ENCODE peak calls at places on chromosomes 13 and 19, in eight cellular contexts. One of them, this sample, is unnamed.
A peak's percentile ranks its signal among the peaks of the same experiment; 100 is the strongest.

GRCh38 chr19:7589822-7590221 is 5.8 kb upstream of the CAMSAP3 start:
- DNase-seq in suprapubic skin: no peak
- DNase-seq in transverse colon: no peak
- DNase-seq in stomach: no peak
- DNase-seq in breast epithelium: no peak
- DNase-seq in K562: no peak
- DNase-seq in GM23338: no peak
- DNase-seq in spleen: no peak
- DNase-seq in this sample: no peak

GRCh38 chr13:47794963-47795362 is 206.1 kb downstream of the SUCLA2 start:
- DNase-seq in suprapubic skin: no peak
- DNase-seq in transverse colon: no peak
- DNase-seq in stomach: no peak
- DNase-seq in breast epithelium: no peak
- DNase-seq in K562: no peak
- DNase-seq in GM23338: peak; percentile 74
- DNase-seq in spleen: no peak
- DNase-seq in this sample: no peak

GRCh38 chr13:29679357-29680050 is 84.0 kb upstream of the SLC7A1 start:
- DNase-seq in suprapubic skin: no peak
- DNase-seq in transverse colon: peak; percentile 38
- DNase-seq in stomach: peak; percentile 46
- DNase-seq in breast epithelium: no peak
- DNase-seq in K562: no peak
- DNase-seq in GM23338: no peak
- DNase-seq in spleen: peak; percentile 80
- DNase-seq in this sample: no peak

GRCh38 chr13:36820222-36820621 is 1.2 kb downstream of the RFXAP start:
- DNase-seq in suprapubic skin: no peak
- DNase-seq in transverse colon: no peak
- DNase-seq in stomach: no peak
- DNase-seq in breast epithelium: no peak
- DNase-seq in K562: no peak
- DNase-seq in GM23338: no peak
- DNase-seq in spleen: no peak
- DNase-seq in this sample: no peak

GRCh38 chr13:21050288-21051197 is 10.8 kb downstream of the LATS2 start:
- DNase-seq in suprapubic skin: no peak
- DNase-seq in transverse colon: no peak
- DNase-seq in stomach: no peak
- DNase-seq in breast epithelium: no peak
- DNase-seq in K562: no peak
- DNase-seq in GM23338: no peak
- DNase-seq in spleen: no peak
- DNase-seq in this sample: no peak

GRCh38 chr19:29523568-29523967 is 2.2 kb upstream of the VSTM2B start:
- DNase-seq in suprapubic skin: no peak
- DNase-seq in transverse colon: no peak
- DNase-seq in stomach: no peak
- DNase-seq in breast epithelium: no peak
- DNase-seq in K562: no peak
- DNase-seq in GM23338: no peak
- DNase-seq in spleen: peak; percentile 25
- DNase-seq in this sample: no peak

GRCh38 chr13:50230365-50230978 is 215.2 kb downstream of the KCNRG start:
- DNase-seq in suprapubic skin: no peak
- DNase-seq in transverse colon: no peak
- DNase-seq in stomach: no peak
- DNase-seq in breast epithelium: no peak
- DNase-seq in K562: no peak
- DNase-seq in GM23338: no peak
- DNase-seq in spleen: no peak
- DNase-seq in this sample: no peak

GRCh38 chr19:7386308-7386707 is 37.6 kb downstream of the ARHGEF18 start:
- DNase-seq in suprapubic skin: no peak
- DNase-seq in transverse colon: no peak
- DNase-seq in stomach: no peak
- DNase-seq in breast epithelium: no peak
- DNase-seq in K562: no peak
- DNase-seq in GM23338: peak; percentile 52
- DNase-seq in spleen: no peak
- DNase-seq in this sample: no peak

GRCh38 chr19:19217110-19217509 is 5.4 kb downstream of the NCAN start:
- DNase-seq in suprapubic skin: no peak
- DNase-seq in transverse colon: no peak
- DNase-seq in stomach: no peak
- DNase-seq in breast epithelium: no peak
- DNase-seq in K562: peak; percentile 70
- DNase-seq in GM23338: peak; percentile 90
- DNase-seq in spleen: no peak
- DNase-seq in this sample: no peak
- TF ChIP-seq CTCF in suprapubic skin: no peak
- TF ChIP-seq CTCF in transverse colon: no peak
- TF ChIP-seq CTCF in stomach: no peak
- TF ChIP-seq CTCF in breast epithelium: no peak
- TF ChIP-seq CTCF in K562: peak; percentile 48
- TF ChIP-seq CTCF in GM23338: peak; percentile 47
- TF ChIP-seq CTCF in spleen: no peak
- TF ChIP-seq CTCF in this sample: no peak

GRCh38 chr19:3658823-3659745 is 32.5 kb upstream of the CACTIN start:
- DNase-seq in suprapubic skin: no peak
- DNase-seq in transverse colon: no peak
- DNase-seq in stomach: no peak
- DNase-seq in breast epithelium: no peak
- DNase-seq in K562: no peak
- DNase-seq in GM23338: no peak
- DNase-seq in spleen: no peak
- DNase-seq in this sample: no peak

GRCh38 chr19:3656073-3656746 is 29.6 kb upstream of the CACTIN start:
- DNase-seq in suprapubic skin: no peak
- DNase-seq in transverse colon: no peak
- DNase-seq in stomach: no peak
- DNase-seq in breast epithelium: no peak
- DNase-seq in K562: no peak
- DNase-seq in GM23338: no peak
- DNase-seq in spleen: no peak
- DNase-seq in this sample: no peak

GRCh38 chr19:3656747-3657394 is 30.3 kb upstream of the CACTIN start:
- DNase-seq in suprapubic skin: no peak
- DNase-seq in transverse colon: no peak
- DNase-seq in stomach: no peak
- DNase-seq in breast epithelium: no peak
- DNase-seq in K562: no peak
- DNase-seq in GM23338: no peak
- DNase-seq in spleen: no peak
- DNase-seq in this sample: no peak

GRCh38 chr19:3658004-3658822 is 31.6 kb upstream of the CACTIN start:
- DNase-seq in suprapubic skin: no peak
- DNase-seq in transverse colon: no peak
- DNase-seq in stomach: peak; percentile 88
- DNase-seq in breast epithelium: peak; percentile 73
- DNase-seq in K562: no peak
- DNase-seq in GM23338: no peak
- DNase-seq in spleen: no peak
- DNase-seq in this sample: no peak

GRCh38 chr19:3657395-3657769 is 30.8 kb upstream of the CACTIN start:
- DNase-seq in suprapubic skin: no peak
- DNase-seq in transverse colon: no peak
- DNase-seq in stomach: no peak
- DNase-seq in breast epithelium: no peak
- DNase-seq in K562: no peak
- DNase-seq in GM23338: no peak
- DNase-seq in spleen: no peak
- DNase-seq in this sample: no peak
- H3K27ac ChIP-seq in suprapubic skin: no peak overlapping the region
- H3K27ac ChIP-seq in transverse colon: no peak overlapping the region
- H3K27ac ChIP-seq in stomach: no peak overlapping the region
- H3K27ac ChIP-seq in breast epithelium: no peak overlapping the region
- H3K27ac ChIP-seq in K562: no peak overlapping the region
- H3K27ac ChIP-seq in GM23338: no peak overlapping the region
- H3K27ac ChIP-seq in spleen: no peak overlapping the region
- H3K27ac ChIP-seq in this sample: no peak overlapping the region

DNA sequence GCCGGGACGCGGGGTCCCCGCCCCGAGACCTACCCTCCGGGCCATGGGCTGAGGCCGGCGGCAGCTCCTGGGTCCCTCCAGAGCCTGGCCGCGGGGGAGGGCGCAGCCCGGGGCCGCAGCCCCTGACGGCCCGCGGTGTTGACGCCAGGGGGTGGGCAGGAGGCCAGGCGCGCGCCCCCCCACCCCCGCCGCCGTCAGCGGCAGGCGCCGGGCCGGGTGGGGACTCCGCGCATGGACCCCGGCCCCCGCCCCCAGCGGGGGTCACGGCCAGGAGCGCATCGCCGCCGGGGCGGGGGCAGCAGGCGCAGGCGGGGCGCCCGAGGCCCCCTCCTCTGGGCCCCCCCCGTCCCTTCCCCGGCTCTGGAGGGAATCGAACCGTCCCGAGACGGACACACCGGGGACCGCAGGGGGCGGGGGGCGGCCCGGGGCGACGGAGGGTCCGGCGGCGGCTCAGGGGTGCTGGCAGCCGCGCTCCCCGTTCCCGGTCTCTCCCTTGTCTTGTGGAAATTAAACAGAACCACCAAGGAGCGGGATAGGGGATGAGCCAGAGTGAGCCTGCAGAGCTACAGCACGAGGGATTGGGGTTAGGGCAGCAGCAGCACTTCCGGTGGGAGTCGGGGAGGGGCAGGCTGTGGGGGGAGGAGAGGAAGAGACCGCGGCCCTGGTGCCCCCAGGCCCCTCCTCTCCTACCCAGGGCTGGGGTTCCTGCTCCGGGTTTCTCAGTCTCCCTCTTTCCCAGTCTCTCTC is at the start of gene MEIS3:
- DNase-seq in suprapubic skin: no peak
- DNase-seq in transverse colon: no peak
- DNase-seq in stomach: no peak
- DNase-seq in breast epithelium: no peak
- DNase-seq in K562: peak; percentile 60
- DNase-seq in GM23338: peak; percentile 43
- DNase-seq in spleen: no peak
- DNase-seq in this sample: no peak
- TF ChIP-seq POLR2AphosphoS5 in suprapubic skin: no peak
- TF ChIP-seq POLR2AphosphoS5 in transverse colon: no peak
- TF ChIP-seq POLR2AphosphoS5 in stomach: no peak
- TF ChIP-seq POLR2AphosphoS5 in breast epithelium: no peak
- TF ChIP-seq POLR2AphosphoS5 in K562: no peak
- TF ChIP-seq POLR2AphosphoS5 in GM23338: no peak
- TF ChIP-seq POLR2AphosphoS5 in spleen: no peak
- TF ChIP-seq POLR2AphosphoS5 in this sample: no peak

GRCh38 chr19:56837492-56837891 is 3.0 kb downstream of the PEG3 start:
- DNase-seq in suprapubic skin: peak; percentile 77
- DNase-seq in transverse colon: peak; percentile 22
- DNase-seq in stomach: peak; percentile 31
- DNase-seq in breast epithelium: peak; percentile 76
- DNase-seq in K562: no peak
- DNase-seq in GM23338: no peak
- DNase-seq in spleen: peak; percentile 79
- DNase-seq in this sample: no peak

GRCh38 chr19:56837004-56837403 is 3.5 kb downstream of the PEG3 start:
- DNase-seq in suprapubic skin: no peak
- DNase-seq in transverse colon: no peak
- DNase-seq in stomach: no peak
- DNase-seq in breast epithelium: no peak
- DNase-seq in K562: peak; percentile 13
- DNase-seq in GM23338: no peak
- DNase-seq in spleen: no peak
- DNase-seq in this sample: no peak

GRCh38 chr19:56838680-56838929 is 1.9 kb downstream of the PEG3 start:
- DNase-seq in suprapubic skin: no peak
- DNase-seq in transverse colon: no peak
- DNase-seq in stomach: no peak
- DNase-seq in breast epithelium: no peak
- DNase-seq in K562: no peak
- DNase-seq in GM23338: no peak
- DNase-seq in spleen: no peak
- DNase-seq in this sample: no peak

GRCh38 chr19:56838930-56839664 is 1.4 kb downstream of the PEG3 start:
- DNase-seq in suprapubic skin: peak; percentile 98
- DNase-seq in transverse colon: peak; percentile 84
- DNase-seq in stomach: peak; percentile 69
- DNase-seq in breast epithelium: peak; percentile 97
- DNase-seq in K562: no peak
- DNase-seq in GM23338: no peak
- DNase-seq in spleen: peak; percentile 84
- DNase-seq in this sample: peak; percentile 99

GRCh38 chr19:56837892-56838679 is 2.4 kb downstream of the PEG3 start:
- DNase-seq in suprapubic skin: peak; percentile 82
- DNase-seq in transverse colon: peak; percentile 23
- DNase-seq in stomach: no peak
- DNase-seq in breast epithelium: peak; percentile 66
- DNase-seq in K562: no peak
- DNase-seq in GM23338: no peak
- DNase-seq in spleen: no peak
- DNase-seq in this sample: peak; percentile 90
- TF ChIP-seq CTCF in suprapubic skin: peak; percentile 14
- TF ChIP-seq CTCF in transverse colon: no peak
- TF ChIP-seq CTCF in stomach: no peak
- TF ChIP-seq CTCF in breast epithelium: peak; percentile 54
- TF ChIP-seq CTCF in K562: no peak
- TF ChIP-seq CTCF in GM23338: no peak
- TF ChIP-seq CTCF in spleen: no peak
- TF ChIP-seq CTCF in this sample: no peak

GRCh38 chr19:38727306-38727867 is 16.9 kb downstream of the CAPN12 start:
- DNase-seq in suprapubic skin: no peak
- DNase-seq in transverse colon: no peak
- DNase-seq in stomach: no peak
- DNase-seq in breast epithelium: no peak
- DNase-seq in K562: no peak
- DNase-seq in GM23338: no peak
- DNase-seq in spleen: peak; percentile 70
- DNase-seq in this sample: no peak
- H3K27ac ChIP-seq in suprapubic skin: no peak overlapping the region
- H3K27ac ChIP-seq in transverse colon: peak overlapping the region; percentile 53
- H3K27ac ChIP-seq in stomach: peak overlapping the region; percentile 90
- H3K27ac ChIP-seq in breast epithelium: peak overlapping the region; percentile 75
- H3K27ac ChIP-seq in K562: peak overlapping the region; percentile 46
- H3K27ac ChIP-seq in GM23338: no peak overlapping the region
- H3K27ac ChIP-seq in spleen: peak overlapping the region; percentile 51
- H3K27ac ChIP-seq in this sample: peak overlapping the region; percentile 53

GRCh38 chr19:14383898-14384669 is 2.8 kb downstream of the ADGRE5 start:
- DNase-seq in suprapubic skin: peak; percentile 72
- DNase-seq in transverse colon: peak; percentile 60
- DNase-seq in stomach: no peak
- DNase-seq in breast epithelium: no peak
- DNase-seq in K562: peak; percentile 65
- DNase-seq in GM23338: no peak
- DNase-seq in spleen: no peak
- DNase-seq in this sample: no peak
- TF ChIP-seq POLR2AphosphoS5 in suprapubic skin: no peak
- TF ChIP-seq POLR2AphosphoS5 in transverse colon: peak; percentile 16
- TF ChIP-seq POLR2AphosphoS5 in stomach: no peak
- TF ChIP-seq POLR2AphosphoS5 in breast epithelium: no peak
- TF ChIP-seq POLR2AphosphoS5 in K562: peak; percentile 16
- TF ChIP-seq POLR2AphosphoS5 in GM23338: no peak
- TF ChIP-seq POLR2AphosphoS5 in spleen: peak; percentile 17
- TF ChIP-seq POLR2AphosphoS5 in this sample: peak; percentile 42

This sample was measured in vagina.